ENCODE peak calls at places on chromosomes 11 and 22, in eight cellular contexts. B is MM.1S, Y is Peyer's patch, K is transverse colon, P is Calu3, Q is astrocyte of the spinal cord, X is fibroblast of lung, T is colonic mucosa. N is an unnamed sample.

GRCh38 chr11:83056204-83056603 is 15.5 kb downstream of the RAB30 start:
- DNase-seq in B (no peak), Y (no peak), K (no peak), P (no peak), Q (no peak), X (no peak), T (no peak), N (no peak)

GRCh38 chr22:22603470-22603947 is 40.9 kb upstream of the GGTLC2 start:
- DNase-seq in B (no peak), Y (no peak), K (no peak), P (no peak), Q (no peak), X (no peak), T (no peak), N (no peak)

GRCh38 chr11:75737314-75737713 is 19.7 kb downstream of the MOGAT2 start:
- DNase-seq in B (no peak), Y (no peak), K (no peak), P (no peak), Q (no peak), X (no peak), T (no peak), N (no peak)

GRCh38 chr11:72821920-72822799 is 7.9 kb downstream of the ATG16L2 start:
- DNase-seq in B (peak; percentile 87), Y (peak; percentile 94), K (peak; percentile 92), P (peak; percentile 85), Q (peak; percentile 88), X (peak; percentile 83), T (peak; percentile 92), N (peak; percentile 68)

GRCh38 chr11:46290598-46291309 is 13.3 kb downstream of the CREB3L1 start:
- DNase-seq in B (no peak), Y (peak; percentile 86), K (peak; percentile 76), P (peak; percentile 58), Q (peak; percentile 96), X (peak; percentile 98), T (peak; percentile 86), N (peak; percentile 91)

GRCh38 chr11:111730031-111730430 is 36.2 kb downstream of the PPP2R1B start:
- DNase-seq in B (no peak), Y (no peak), K (no peak), P (no peak), Q (peak; percentile 58), X (no peak), T (no peak), N (no peak)

GRCh38 chr11:134531331-134532135 is 119.5 kb upstream of the B3GAT1 start:
- DNase-seq in B (no peak), Y (peak; percentile 26), K (no peak), P (no peak), Q (no peak), X (no peak), T (peak; percentile 12), N (no peak)

GRCh38 chr11:92797874-92798273 is 171.6 kb upstream of the MTNR1B start:
- DNase-seq in B (no peak), Y (no peak), K (no peak), P (no peak), Q (no peak), X (no peak), T (no peak), N (no peak)

GRCh38 chr22:41009222-41009948 is 58.2 kb downstream of the RBX1 start:
- DNase-seq in B (no peak), Y (no peak), K (no peak), P (no peak), Q (peak; percentile 64), X (peak; percentile 74), T (peak; percentile 27), N (peak; percentile 69)

GRCh38 chr11:66118847-66119246 is 48.8 kb downstream of the PACS1 start:
- DNase-seq in B (no peak), Y (no peak), K (no peak), P (no peak), Q (no peak), X (no peak), T (no peak), N (no peak)

GRCh38 chr11:108734956-108735559 is 70.2 kb downstream of the DDX10 start:
- DNase-seq in B (peak; percentile 40), Y (no peak), K (no peak), P (no peak), Q (peak; percentile 14), X (peak; percentile 26), T (no peak), N (peak; percentile 38)

GRCh38 chr11:3984896-3985295 is 109.7 kb upstream of the RRM1 start:
- DNase-seq in B (no peak), Y (peak; percentile 50), K (no peak), P (no peak), Q (peak; percentile 16), X (peak; percentile 32), T (no peak), N (no peak)
- TF ChIP-seq CTCF in B (no peak), Y (no peak), K (no peak), P (no peak), Q (peak; percentile 22), X (peak; percentile 15), T (no peak), N (no peak)

GRCh38 chr11:118290923-118291322 is 13.6 kb upstream of the CD3E start:
- DNase-seq in B (no peak), Y (peak; percentile 78), K (peak; percentile 61), P (peak; percentile 50), Q (no peak), X (no peak), T (peak; percentile 75), N (peak; percentile 75)
- TF ChIP-seq CTCF in B (peak; percentile 25), Y (peak; percentile 85), K (peak; percentile 71), P (peak; percentile 12), Q (no peak), X (no peak), T (peak; percentile 39), N (peak; percentile 43)

DNA sequence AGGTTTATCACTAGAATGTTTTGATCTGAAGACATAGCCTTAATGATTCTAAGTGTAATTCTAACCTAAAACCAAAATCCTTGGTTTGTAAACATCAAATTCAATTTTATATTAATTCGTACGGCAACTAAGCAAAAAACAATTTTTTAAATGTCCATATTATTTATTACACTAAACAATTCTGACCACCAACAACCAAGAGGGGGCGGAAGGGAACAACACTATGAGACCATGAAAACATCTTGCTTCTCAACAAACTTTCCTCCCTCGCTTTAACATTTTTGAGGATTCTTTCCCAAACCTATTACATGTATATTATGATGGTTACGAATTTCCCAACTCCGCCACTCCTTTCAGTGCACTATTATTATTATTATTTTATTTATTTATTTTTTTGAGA is 6.5 kb upstream of the UCP2 start:
- DNase-seq in B (no peak), Y (peak; percentile 57), K (no peak), P (no peak), Q (no peak), X (no peak), T (no peak), N (peak; percentile 13)
- TF ChIP-seq CTCF in B (no peak), Y (no peak), K (no peak), P (no peak), Q (no peak), X (no peak), T (no peak), N (no peak)

GRCh38 chr11:70650075-70650909 is 252.0 kb downstream of the CTTN start:
- DNase-seq in B (peak; percentile 64), Y (peak; percentile 56), K (peak; percentile 38), P (peak; percentile 76), Q (peak; percentile 68), X (peak; percentile 69), T (peak; percentile 66), N (peak; percentile 59)
- TF ChIP-seq CTCF in B (no peak), Y (no peak), K (no peak), P (no peak), Q (no peak), X (no peak), T (no peak), N (no peak)

DNA sequence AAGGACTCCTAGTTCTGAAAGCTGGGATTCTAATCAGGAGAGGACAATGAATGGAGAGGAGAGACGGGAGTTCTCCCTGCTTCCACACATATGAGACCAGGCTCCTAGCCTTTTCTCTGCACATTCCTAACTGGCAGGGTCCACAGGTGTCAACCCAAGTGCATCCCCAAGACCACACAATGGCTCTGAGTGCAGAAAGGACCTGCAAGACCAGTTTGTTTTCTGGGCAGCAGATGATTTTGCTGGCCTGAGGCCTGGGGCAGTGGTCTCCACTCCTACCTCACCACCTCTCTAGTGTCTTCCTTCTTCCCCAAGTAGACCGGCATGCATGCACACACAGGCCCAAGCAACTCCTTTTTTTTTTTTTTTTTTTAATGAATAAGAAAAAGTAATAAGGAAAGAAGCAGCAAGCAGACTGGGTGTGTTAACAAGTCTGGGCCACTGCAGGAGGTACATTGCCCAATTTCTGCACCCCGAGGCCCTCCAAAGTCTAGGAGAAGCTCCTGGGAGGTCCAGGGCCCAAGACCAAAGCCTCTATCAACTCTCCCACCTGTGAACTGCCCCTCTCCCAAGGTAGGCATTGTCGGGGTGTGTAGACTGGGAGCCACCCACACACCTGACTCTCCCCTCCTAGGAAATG is 1.2 kb upstream of the TSKU start:
- DNase-seq in B (no peak), Y (no peak), K (peak; percentile 53), P (no peak), Q (no peak), X (no peak), T (no peak), N (peak; percentile 80)
- TF ChIP-seq CTCF in B (no peak), Y (no peak), K (no peak), P (no peak), Q (no peak), X (no peak), T (no peak), N (no peak)

GRCh38 chr11:123650901-123651300 is 3.5 kb downstream of the SCN3B start:
- DNase-seq in B (no peak), Y (no peak), K (no peak), P (no peak), Q (no peak), X (no peak), T (no peak), N (no peak)

GRCh38 chr11:123654566-123655081 is at the start of gene SCN3B:
- DNase-seq in B (peak; percentile 52), Y (peak; percentile 61), K (peak; percentile 57), P (peak; percentile 74), Q (peak; percentile 70), X (peak; percentile 60), T (peak; percentile 73), N (peak; percentile 67)

GRCh38 chr11:123653997-123654565 is 343 bp downstream of the SCN3B start:
- DNase-seq in B (peak; percentile 31), Y (peak; percentile 46), K (peak; percentile 25), P (peak; percentile 20), Q (peak; percentile 42), X (peak; percentile 31), T (peak; percentile 39), N (peak; percentile 34)

GRCh38 chr11:123659311-123659710 is 4.9 kb upstream of the SCN3B start:
- DNase-seq in B (no peak), Y (no peak), K (no peak), P (no peak), Q (no peak), X (no peak), T (no peak), N (no peak)

GRCh38 chr11:123653405-123653996 is 923 bp downstream of the SCN3B start:
- DNase-seq in B (no peak), Y (no peak), K (no peak), P (peak; percentile 21), Q (peak; percentile 4), X (no peak), T (no peak), N (no peak)
- TF ChIP-seq CTCF in B (peak; percentile 17), Y (no peak), K (no peak), P (no peak), Q (no peak), X (no peak), T (no peak), N (peak; percentile 30)

DNA sequence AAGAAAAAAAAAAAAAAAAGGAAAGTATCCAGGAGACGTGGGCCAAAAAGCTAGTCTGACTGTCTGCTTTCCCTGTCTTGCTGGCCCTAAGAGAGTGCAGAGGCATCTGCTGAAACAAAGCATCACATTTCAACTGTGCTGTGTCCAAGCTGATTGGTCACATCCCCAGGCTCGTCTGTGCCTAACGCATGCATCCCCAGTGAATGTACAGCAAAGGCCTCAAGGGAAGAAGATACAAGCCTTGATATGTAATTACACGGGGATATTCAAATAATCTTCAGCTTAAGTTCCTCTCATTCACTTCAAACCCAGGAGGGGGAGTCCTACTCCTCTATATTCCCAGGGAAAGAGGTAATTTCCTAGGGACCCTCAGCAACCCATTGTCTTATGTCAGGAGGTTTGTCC is 5.4 kb upstream of the SORL1 start:
- DNase-seq in B (no peak), Y (no peak), K (no peak), P (no peak), Q (peak; percentile 33), X (peak; percentile 34), T (no peak), N (no peak)
- TF ChIP-seq CTCF in B (no peak), Y (no peak), K (no peak), P (no peak), Q (peak; percentile 33), X (peak; percentile 25), T (no peak), N (peak; percentile 18)